ENCODE peak calls at places on chromosomes 6 and 20, in six cellular contexts. J is left ventricle myocardium inferior, N is mucosa of descending colon, S is IMR-90, Y is Panc1, U is adrenal gland. R is an unnamed sample. For H3K4me1, the result is how much of the 10 kb centered on the place peaks cover.

GRCh38 chr6:28765978-28766351 is 157.8 kb downstream of the TRIM27 start:
- DNase-seq in J (no peak), N (no peak), S (no peak), Y (no peak), U (no peak), R (no peak)

GRCh38 chr6:151808331-151809241 is 1.1 kb downstream of the ESR1 start:
- DNase-seq in J (no peak), N (no peak), S (no peak), Y (no peak), U (peak), R (no peak)

GRCh38 chr20:53606364-53606985 is 12.8 kb upstream of the ZNF217 start:
- DNase-seq in J (no peak), N (no peak), S (peak), Y (no peak), U (peak), R (peak)

GRCh38 chr6:89826029-89826528 is 3.6 kb upstream of the CASP8AP2 start:
- DNase-seq in J (no peak), N (no peak), S (peak), Y (no peak), U (no peak), R (no peak)

GRCh38 chr6:34556031-34556471 is at the start of gene SPDEF:
- DNase-seq in J (no peak), N (peak), S (no peak), Y (no peak), U (no peak), R (no peak)

GRCh38 chr6:148166339-148166949 is 176.2 kb upstream of the SASH1 start:
- DNase-seq in J (no peak), N (no peak), S (peak), Y (no peak), U (no peak), R (no peak)

GRCh38 chr20:47009784-47010183 is 115.1 kb downstream of the EYA2 start:
- DNase-seq in J (no peak), N (no peak), S (no peak), Y (no peak), U (no peak), R (no peak)

GRCh38 chr6:83098589-83098988 is 31.1 kb downstream of the DOP1A start:
- DNase-seq in J (no peak), N (no peak), S (no peak), Y (no peak), U (no peak), R (no peak)

GRCh38 chr6:158648682-158649131 is 1.1 kb upstream of the SYTL3 start:
- DNase-seq in J (no peak), N (no peak), S (peak), Y (no peak), U (no peak), R (no peak)

GRCh38 chr20:47278907-47279348 is 77.6 kb downstream of the ZMYND8 start:
- DNase-seq in J (no peak), N (no peak), S (peak), Y (no peak), U (peak), R (no peak)

GRCh38 chr20:2750343-2751251 is 49.8 kb downstream of the CPXM1 start:
- DNase-seq in J (no peak), N (peak), S (peak), Y (no peak), U (peak), R (peak)

GRCh38 chr20:14612389-14612788 is 275.0 kb upstream of the FLRT3 start:
- DNase-seq in J (no peak), N (no peak), S (peak), Y (no peak), U (no peak), R (no peak)

GRCh38 chr20:22984008-22984407 is 51.1 kb upstream of the SSTR4 start:
- DNase-seq in J (no peak), N (no peak), S (no peak), Y (no peak), U (peak), R (no peak)

GRCh38 chr6:76275746-76276145 is 203.3 kb upstream of the IMPG1 start:
- DNase-seq in J (no peak), N (no peak), S (no peak), Y (no peak), U (no peak), R (no peak)

GRCh38 chr6:15907914-15908518 is 220.9 kb upstream of the MYLIP start:
- DNase-seq in J (no peak), N (no peak), S (no peak), Y (no peak), U (no peak), R (no peak)

GRCh38 chr6:144265390-144265789 is 19.7 kb upstream of the UTRN start:
- DNase-seq in J (no peak), N (no peak), S (peak), Y (peak), U (no peak), R (no peak)

GRCh38 chr6:36062247-36062646 is 34.6 kb downstream of the MAPK14 start:
- DNase-seq in J (no peak), N (no peak), S (no peak), Y (no peak), U (no peak), R (no peak)

GRCh38 chr6:144331610-144332009 is 46.5 kb downstream of the UTRN start:
- DNase-seq in J (no peak), N (no peak), S (peak), Y (no peak), U (no peak), R (no peak)

GRCh38 chr20:44615876-44616603 is 33.7 kb downstream of the PKIG start:
- DNase-seq in J (peak), N (no peak), S (no peak), Y (no peak), U (peak), R (no peak)

GRCh38 chr6:112936476-112936875 is 589.3 kb downstream of the RFPL4B start:
- DNase-seq in J (no peak), N (no peak), S (peak), Y (no peak), U (no peak), R (no peak)

GRCh38 chr20:61837200-61837599 is 228.5 kb downstream of the TAF4 start:
- DNase-seq in J (no peak), N (no peak), S (no peak), Y (no peak), U (no peak), R (no peak)

GRCh38 chr6:52571099-52571755 is 5.6 kb downstream of the TRAM2 start:
- DNase-seq in J (no peak), N (no peak), S (no peak), Y (no peak), U (no peak), R (no peak)

GRCh38 chr6:139498715-139499114 is 124.3 kb upstream of the CITED2 start:
- DNase-seq in J (no peak), N (no peak), S (no peak), Y (no peak), U (no peak), R (no peak)

GRCh38 chr6:157688960-157689599 is 134.0 kb upstream of the SNX9 start:
- DNase-seq in J (no peak), N (peak), S (peak), Y (no peak), U (no peak), R (no peak)

GRCh38 chr6:144150673-144151009 is 324 bp downstream of the STX11 start:
- DNase-seq in J (no peak), N (peak), S (peak), Y (no peak), U (peak), R (peak)

GRCh38 chr20:49694450-49695071 is 19.1 kb downstream of the B4GALT5 start:
- DNase-seq in J (no peak), N (no peak), S (no peak), Y (no peak), U (no peak), R (no peak)
- H3K4me1 ChIP-seq in J (half or more), N (under half), S (under half), Y (under half), U (half or more), R (under half)

GRCh38 chr6:128518531-128519131 is 1.8 kb downstream of the PTPRK start:
- DNase-seq in J (no peak), N (no peak), S (no peak), Y (no peak), U (no peak), R (no peak)

GRCh38 chr6:128513878-128514277 is 6.5 kb downstream of the PTPRK start:
- DNase-seq in J (no peak), N (no peak), S (no peak), Y (no peak), U (no peak), R (no peak)

GRCh38 chr6:128515550-128516513 is 4.6 kb downstream of the PTPRK start:
- DNase-seq in J (no peak), N (no peak), S (peak), Y (no peak), U (no peak), R (no peak)

GRCh38 chr6:128517124-128517523 is 3.3 kb downstream of the PTPRK start:
- DNase-seq in J (no peak), N (no peak), S (no peak), Y (no peak), U (no peak), R (no peak)

GRCh38 chr6:128516514-128516898 is 3.9 kb downstream of the PTPRK start:
- DNase-seq in J (no peak), N (no peak), S (peak), Y (no peak), U (no peak), R (no peak)
- H3K4me1 ChIP-seq in J (half or more), N (under half), S (under half), Y (half or more), U (under half), R (under half)

GRCh38 chr6:31053873-31054272 is 43.6 kb downstream of the MUC22 start:
- DNase-seq in J (peak), N (no peak), S (no peak), Y (no peak), U (no peak), R (no peak)

GRCh38 chr6:31042801-31043200 is 32.5 kb downstream of the MUC22 start:
- DNase-seq in J (peak), N (no peak), S (peak), Y (peak), U (peak), R (peak)

GRCh38 chr6:31049518-31049917 is 39.2 kb downstream of the MUC22 start:
- DNase-seq in J (no peak), N (no peak), S (peak), Y (no peak), U (no peak), R (no peak)

DNA sequence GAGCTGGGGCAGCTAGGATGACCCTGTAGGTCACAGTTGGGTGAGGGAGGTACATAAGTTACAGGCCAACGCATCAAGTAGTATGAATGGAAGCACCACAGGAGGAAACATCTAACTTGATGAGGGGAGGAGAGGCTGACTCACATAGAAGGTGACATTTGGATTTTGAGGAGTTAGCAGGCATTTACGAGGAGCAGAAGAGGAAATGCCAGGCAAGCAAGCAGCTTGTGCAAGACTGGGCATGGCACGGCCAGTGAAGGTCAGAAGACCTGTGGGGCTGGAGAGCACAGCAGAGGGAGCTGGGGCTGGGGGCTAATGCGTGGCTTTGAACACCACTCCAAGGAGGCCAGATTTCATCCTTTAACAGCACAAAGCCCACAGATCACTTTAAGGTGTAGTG is 37.8 kb downstream of the MUC22 start:
- DNase-seq in J (no peak), N (no peak), S (no peak), Y (no peak), U (no peak), R (no peak)
- H3K4me1 ChIP-seq in J (under half), N (under half), S (under half), Y (under half), U (under half), R (under half)

GRCh38 chr20:8162610-8163009 is 30.5 kb downstream of the PLCB1 start:
- DNase-seq in J (no peak), N (no peak), S (no peak), Y (no peak), U (no peak), R (no peak)

GRCh38 chr20:8163543-8163942 is 31.5 kb downstream of the PLCB1 start:
- DNase-seq in J (no peak), N (no peak), S (no peak), Y (no peak), U (no peak), R (no peak)

GRCh38 chr20:8156603-8157079 is 24.6 kb downstream of the PLCB1 start:
- DNase-seq in J (no peak), N (no peak), S (peak), Y (no peak), U (peak), R (no peak)

GRCh38 chr20:8166730-8167129 is 34.7 kb downstream of the PLCB1 start:
- DNase-seq in J (no peak), N (no peak), S (no peak), Y (no peak), U (no peak), R (no peak)

GRCh38 chr20:8161262-8162071 is 29.4 kb downstream of the PLCB1 start:
- DNase-seq in J (no peak), N (no peak), S (peak), Y (no peak), U (no peak), R (no peak)
- H3K4me1 ChIP-seq in J (under half), N (under half), S (under half), Y (under half), U (under half), R (under half)

GRCh38 chr20:33846291-33846916 is 35.3 kb downstream of the CHMP4B start:
- DNase-seq in J (peak), N (no peak), S (peak), Y (no peak), U (no peak), R (peak)
- H3K4me1 ChIP-seq in J (half or more), N (under half), S (under half), Y (under half), U (under half), R (under half)

DNA sequence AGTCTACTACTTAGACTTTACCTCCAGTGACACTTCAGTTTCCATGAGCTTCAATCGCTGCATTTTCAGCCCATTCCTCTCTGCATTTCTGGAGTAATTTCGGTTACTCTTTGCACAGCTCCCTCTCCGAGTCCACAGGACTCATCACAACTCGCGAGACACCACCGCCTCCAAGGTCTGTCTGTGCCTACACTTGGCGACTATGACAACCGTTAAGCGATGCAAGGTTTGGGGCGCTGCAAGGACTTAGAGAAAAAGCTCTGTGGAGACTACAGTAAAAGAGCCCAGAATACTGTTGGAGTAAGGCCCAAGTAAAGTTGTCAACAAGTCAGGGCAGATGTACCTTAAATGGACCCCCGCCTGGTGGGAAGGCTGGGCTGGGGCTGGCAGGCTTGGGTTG is 95.7 kb upstream of the RPS6KA2 start:
- DNase-seq in J (no peak), N (no peak), S (no peak), Y (no peak), U (no peak), R (no peak)
- H3K4me1 ChIP-seq in J (under half), N (under half), S (under half), Y (under half), U (under half), R (under half)

GRCh38 chr6:119036076-119036475 is 42.4 kb downstream of the FAM184A start:
- DNase-seq in J (no peak), N (no peak), S (no peak), Y (no peak), U (no peak), R (no peak)
- H3K4me1 ChIP-seq in J (under half), N (under half), S (under half), Y (under half), U (under half), R (under half)

GRCh38 chr20:13338097-13338661 is 117.1 kb downstream of the ISM1 start:
- DNase-seq in J (no peak), N (no peak), S (no peak), Y (no peak), U (no peak), R (no peak)

GRCh38 chr20:13338999-13339411 is 117.9 kb downstream of the ISM1 start:
- DNase-seq in J (no peak), N (no peak), S (no peak), Y (no peak), U (no peak), R (no peak)

GRCh38 chr20:13336308-13337089 is 115.4 kb downstream of the ISM1 start:
- DNase-seq in J (no peak), N (no peak), S (peak), Y (no peak), U (no peak), R (no peak)

GRCh38 chr20:13340088-13340487 is 119.0 kb downstream of the ISM1 start:
- DNase-seq in J (no peak), N (no peak), S (no peak), Y (no peak), U (no peak), R (no peak)

DNA sequence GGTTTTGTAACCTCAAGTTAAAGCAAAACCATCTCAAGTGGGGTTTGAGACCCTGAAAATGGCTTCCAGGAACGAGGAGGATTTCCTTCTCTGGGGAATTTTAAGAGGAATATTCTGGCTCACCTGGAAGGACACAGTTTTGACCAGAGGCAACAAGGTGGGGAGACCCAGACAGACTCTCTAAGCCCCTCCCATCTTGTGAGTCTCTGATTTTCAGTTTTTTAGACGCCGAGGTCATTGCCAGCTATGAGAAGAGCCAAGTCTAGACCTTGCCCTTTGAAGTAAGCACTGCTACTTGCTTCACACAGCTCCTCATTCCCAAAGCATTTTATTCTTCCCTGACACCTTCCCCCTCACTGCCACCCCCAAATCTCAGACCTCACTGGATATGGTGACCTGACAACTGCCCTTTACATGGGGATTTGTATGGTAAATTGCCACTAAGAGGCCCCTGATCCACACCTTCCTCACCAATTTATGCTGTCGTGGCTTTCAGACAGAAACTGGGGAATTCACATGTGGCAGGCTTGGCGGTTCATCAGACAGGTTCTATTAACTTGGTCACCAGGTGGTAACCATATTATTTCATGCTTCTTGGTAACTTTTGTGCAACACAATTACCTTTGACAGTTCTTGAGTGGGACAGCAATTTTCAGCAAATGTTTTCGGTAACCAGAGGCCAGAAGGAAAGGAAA is 116.2 kb downstream of the ISM1 start:
- DNase-seq in J (no peak), N (no peak), S (no peak), Y (no peak), U (no peak), R (no peak)
- H3K4me1 ChIP-seq in J (under half), N (under half), S (under half), Y (under half), U (under half), R (under half)